ENCODE peak calls at places on chromosome 18, in eight cellular contexts. One of them, this sample, is unnamed.

GRCh38 chr18:49013961-49014604 is 63.3 kb upstream of the SMAD7 start:
- DNase-seq in neural progenitor cell: no peak
- DNase-seq in fibroblast of the aortic adventitia: no peak
- DNase-seq in endodermal cell: peak; percentile 50
- DNase-seq in Peyer's patch: peak; percentile 3
- DNase-seq in colonic mucosa: peak; percentile 15
- DNase-seq in GM12864: no peak
- DNase-seq in A549: no peak
- DNase-seq in this sample: no peak

GRCh38 chr18:46179306-46179705 is 75.1 kb downstream of the HAUS1 start:
- DNase-seq in neural progenitor cell: no peak
- DNase-seq in fibroblast of the aortic adventitia: no peak
- DNase-seq in endodermal cell: no peak
- DNase-seq in Peyer's patch: no peak
- DNase-seq in colonic mucosa: no peak
- DNase-seq in GM12864: no peak
- DNase-seq in A549: no peak
- DNase-seq in this sample: no peak

GRCh38 chr18:2050016-2050415 is 521.3 kb downstream of the METTL4 start:
- DNase-seq in neural progenitor cell: no peak
- DNase-seq in fibroblast of the aortic adventitia: peak; percentile 6
- DNase-seq in endodermal cell: no peak
- DNase-seq in Peyer's patch: no peak
- DNase-seq in colonic mucosa: no peak
- DNase-seq in GM12864: no peak
- DNase-seq in A549: no peak
- DNase-seq in this sample: no peak

GRCh38 chr18:8706981-8707940 is 1.9 kb downstream of the MTCL1 start:
- DNase-seq in neural progenitor cell: peak; percentile 86
- DNase-seq in fibroblast of the aortic adventitia: peak; percentile 70
- DNase-seq in endodermal cell: peak; percentile 89
- DNase-seq in Peyer's patch: peak; percentile 67
- DNase-seq in colonic mucosa: no peak
- DNase-seq in GM12864: no peak
- DNase-seq in A549: no peak
- DNase-seq in this sample: no peak

GRCh38 chr18:4750392-4751346 is 295.6 kb upstream of the DLGAP1 start:
- DNase-seq in neural progenitor cell: no peak
- DNase-seq in fibroblast of the aortic adventitia: no peak
- DNase-seq in endodermal cell: no peak
- DNase-seq in Peyer's patch: no peak
- DNase-seq in colonic mucosa: no peak
- DNase-seq in GM12864: no peak
- DNase-seq in A549: no peak
- DNase-seq in this sample: peak; percentile 37

GRCh38 chr18:68288408-68288807 is 426.5 kb downstream of the TMX3 start:
- DNase-seq in neural progenitor cell: no peak
- DNase-seq in fibroblast of the aortic adventitia: no peak
- DNase-seq in endodermal cell: no peak
- DNase-seq in Peyer's patch: no peak
- DNase-seq in colonic mucosa: no peak
- DNase-seq in GM12864: no peak
- DNase-seq in A549: no peak
- DNase-seq in this sample: no peak

GRCh38 chr18:72601944-72602343 is 57.8 kb upstream of the CBLN2 start:
- DNase-seq in neural progenitor cell: no peak
- DNase-seq in fibroblast of the aortic adventitia: no peak
- DNase-seq in endodermal cell: peak; percentile 43
- DNase-seq in Peyer's patch: no peak
- DNase-seq in colonic mucosa: no peak
- DNase-seq in GM12864: no peak
- DNase-seq in A549: no peak
- DNase-seq in this sample: no peak

GRCh38 chr18:58314284-58314683 is 270.3 kb downstream of the NEDD4L start:
- DNase-seq in neural progenitor cell: no peak
- DNase-seq in fibroblast of the aortic adventitia: peak; percentile 94
- DNase-seq in endodermal cell: no peak
- DNase-seq in Peyer's patch: no peak
- DNase-seq in colonic mucosa: no peak
- DNase-seq in GM12864: no peak
- DNase-seq in A549: no peak
- DNase-seq in this sample: no peak

GRCh38 chr18:58529714-58530354 is 99.1 kb downstream of the ALPK2 start:
- DNase-seq in neural progenitor cell: peak; percentile 82
- DNase-seq in fibroblast of the aortic adventitia: peak; percentile 73
- DNase-seq in endodermal cell: peak; percentile 89
- DNase-seq in Peyer's patch: peak; percentile 70
- DNase-seq in colonic mucosa: peak; percentile 76
- DNase-seq in GM12864: peak; percentile 53
- DNase-seq in A549: peak; percentile 55
- DNase-seq in this sample: no peak

GRCh38 chr18:48780151-48781001 is 170.4 kb downstream of the SMAD7 start:
- DNase-seq in neural progenitor cell: no peak
- DNase-seq in fibroblast of the aortic adventitia: peak; percentile 61
- DNase-seq in endodermal cell: no peak
- DNase-seq in Peyer's patch: no peak
- DNase-seq in colonic mucosa: no peak
- DNase-seq in GM12864: no peak
- DNase-seq in A549: no peak
- DNase-seq in this sample: no peak

GRCh38 chr18:3454365-3455089 is 4.6 kb downstream of the TGIF1 start:
- DNase-seq in neural progenitor cell: peak; percentile 76
- DNase-seq in fibroblast of the aortic adventitia: peak; percentile 85
- DNase-seq in endodermal cell: peak; percentile 79
- DNase-seq in Peyer's patch: no peak
- DNase-seq in colonic mucosa: peak; percentile 71
- DNase-seq in GM12864: no peak
- DNase-seq in A549: no peak
- DNase-seq in this sample: no peak

GRCh38 chr18:45825258-45825744 is at the start of gene SIGLEC15:
- DNase-seq in neural progenitor cell: no peak
- DNase-seq in fibroblast of the aortic adventitia: no peak
- DNase-seq in endodermal cell: no peak
- DNase-seq in Peyer's patch: no peak
- DNase-seq in colonic mucosa: no peak
- DNase-seq in GM12864: no peak
- DNase-seq in A549: no peak
- DNase-seq in this sample: no peak

GRCh38 chr18:23281626-23282436 is 146.5 kb downstream of the CABLES1 start:
- DNase-seq in neural progenitor cell: no peak
- DNase-seq in fibroblast of the aortic adventitia: no peak
- DNase-seq in endodermal cell: peak; percentile 78
- DNase-seq in Peyer's patch: no peak
- DNase-seq in colonic mucosa: peak; percentile 39
- DNase-seq in GM12864: no peak
- DNase-seq in A549: peak; percentile 11
- DNase-seq in this sample: no peak

GRCh38 chr18:44790860-44791259 is 110.2 kb downstream of the SETBP1 start:
- DNase-seq in neural progenitor cell: no peak
- DNase-seq in fibroblast of the aortic adventitia: no peak
- DNase-seq in endodermal cell: no peak
- DNase-seq in Peyer's patch: no peak
- DNase-seq in colonic mucosa: no peak
- DNase-seq in GM12864: no peak
- DNase-seq in A549: no peak
- DNase-seq in this sample: no peak

GRCh38 chr18:62324917-62325805 is at the start of gene TNFRSF11A:
- DNase-seq in neural progenitor cell: peak; percentile 86
- DNase-seq in fibroblast of the aortic adventitia: no peak
- DNase-seq in endodermal cell: peak; percentile 93
- DNase-seq in Peyer's patch: peak; percentile 88
- DNase-seq in colonic mucosa: peak; percentile 80
- DNase-seq in GM12864: no peak
- DNase-seq in A549: peak; percentile 38
- DNase-seq in this sample: peak; percentile 62

GRCh38 chr18:22153428-22153827 is 16.0 kb upstream of the GATA6 start:
- DNase-seq in neural progenitor cell: no peak
- DNase-seq in fibroblast of the aortic adventitia: no peak
- DNase-seq in endodermal cell: no peak
- DNase-seq in Peyer's patch: no peak
- DNase-seq in colonic mucosa: no peak
- DNase-seq in GM12864: no peak
- DNase-seq in A549: no peak
- DNase-seq in this sample: no peak

GRCh38 chr18:7958081-7958896 is 391.2 kb downstream of the PTPRM start:
- DNase-seq in neural progenitor cell: no peak
- DNase-seq in fibroblast of the aortic adventitia: peak; percentile 25
- DNase-seq in endodermal cell: no peak
- DNase-seq in Peyer's patch: no peak
- DNase-seq in colonic mucosa: no peak
- DNase-seq in GM12864: no peak
- DNase-seq in A549: no peak
- DNase-seq in this sample: no peak

GRCh38 chr18:76579301-76579695 is 84.3 kb upstream of the ZNF516 start:
- DNase-seq in neural progenitor cell: no peak
- DNase-seq in fibroblast of the aortic adventitia: no peak
- DNase-seq in endodermal cell: peak; percentile 47
- DNase-seq in Peyer's patch: no peak
- DNase-seq in colonic mucosa: no peak
- DNase-seq in GM12864: no peak
- DNase-seq in A549: no peak
- DNase-seq in this sample: no peak

GRCh38 chr18:46917808-46918600 is 602 bp downstream of the KATNAL2 start:
- DNase-seq in neural progenitor cell: peak; percentile 48
- DNase-seq in fibroblast of the aortic adventitia: peak; percentile 38
- DNase-seq in endodermal cell: peak; percentile 81
- DNase-seq in Peyer's patch: peak; percentile 50
- DNase-seq in colonic mucosa: peak; percentile 61
- DNase-seq in GM12864: no peak
- DNase-seq in A549: no peak
- DNase-seq in this sample: no peak

GRCh38 chr18:55422456-55423185 is 165.4 kb downstream of the TCF4 start:
- DNase-seq in neural progenitor cell: no peak
- DNase-seq in fibroblast of the aortic adventitia: peak; percentile 73
- DNase-seq in endodermal cell: no peak
- DNase-seq in Peyer's patch: no peak
- DNase-seq in colonic mucosa: peak; percentile 31
- DNase-seq in GM12864: no peak
- DNase-seq in A549: no peak
- DNase-seq in this sample: no peak

GRCh38 chr18:35938158-35938557 is 34.3 kb upstream of the RMP24 start:
- DNase-seq in neural progenitor cell: no peak
- DNase-seq in fibroblast of the aortic adventitia: peak; percentile 51
- DNase-seq in endodermal cell: no peak
- DNase-seq in Peyer's patch: no peak
- DNase-seq in colonic mucosa: no peak
- DNase-seq in GM12864: no peak
- DNase-seq in A549: no peak
- DNase-seq in this sample: no peak

DNA sequence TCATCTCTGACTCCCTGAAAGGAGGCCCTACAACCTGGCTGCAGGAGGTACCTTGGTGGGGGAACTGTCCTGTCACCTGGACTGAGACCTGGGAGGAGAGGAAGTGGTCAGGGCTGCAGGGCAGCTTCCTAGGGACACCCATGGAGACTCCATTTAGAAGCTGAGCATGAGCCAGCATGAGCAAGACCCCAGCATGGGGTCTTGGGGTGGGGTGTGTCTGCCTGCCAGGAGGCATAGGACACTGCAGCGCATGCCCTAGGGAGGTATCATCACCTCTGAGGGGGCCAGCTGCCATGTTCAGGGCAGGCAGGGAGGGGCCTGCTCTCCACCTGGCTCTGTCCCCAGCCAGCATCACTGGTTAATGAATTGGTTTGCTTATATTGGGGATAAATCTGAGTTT is 249.7 kb downstream of the CELF4 start:
- DNase-seq in neural progenitor cell: no peak
- DNase-seq in fibroblast of the aortic adventitia: no peak
- DNase-seq in endodermal cell: no peak
- DNase-seq in Peyer's patch: no peak
- DNase-seq in colonic mucosa: no peak
- DNase-seq in GM12864: no peak
- DNase-seq in A549: no peak
- DNase-seq in this sample: no peak
- TF ChIP-seq CTCF in neural progenitor cell: no peak
- TF ChIP-seq CTCF in fibroblast of the aortic adventitia: no peak
- TF ChIP-seq CTCF in endodermal cell: no peak
- TF ChIP-seq CTCF in Peyer's patch: no peak
- TF ChIP-seq CTCF in colonic mucosa: no peak
- TF ChIP-seq CTCF in GM12864: no peak
- TF ChIP-seq CTCF in A549: no peak
- TF ChIP-seq CTCF in this sample: no peak

GRCh38 chr18:75478996-75479870 is 51.7 kb upstream of the SMIM21 start:
- DNase-seq in neural progenitor cell: peak; percentile 58
- DNase-seq in fibroblast of the aortic adventitia: peak; percentile 79
- DNase-seq in endodermal cell: no peak
- DNase-seq in Peyer's patch: no peak
- DNase-seq in colonic mucosa: no peak
- DNase-seq in GM12864: peak; percentile 15
- DNase-seq in A549: peak; percentile 4
- DNase-seq in this sample: no peak
- TF ChIP-seq CTCF in neural progenitor cell: peak; percentile 75
- TF ChIP-seq CTCF in fibroblast of the aortic adventitia: peak; percentile 54
- TF ChIP-seq CTCF in endodermal cell: peak; percentile 75
- TF ChIP-seq CTCF in Peyer's patch: peak; percentile 78
- TF ChIP-seq CTCF in colonic mucosa: peak; percentile 47
- TF ChIP-seq CTCF in GM12864: peak; percentile 48
- TF ChIP-seq CTCF in A549: peak; percentile 22
- TF ChIP-seq CTCF in this sample: peak; percentile 54

GRCh38 chr18:63890950-63891304 is 3.4 kb downstream of the SERPINB2 start:
- DNase-seq in neural progenitor cell: no peak
- DNase-seq in fibroblast of the aortic adventitia: no peak
- DNase-seq in endodermal cell: no peak
- DNase-seq in Peyer's patch: no peak
- DNase-seq in colonic mucosa: no peak
- DNase-seq in GM12864: peak; percentile 19
- DNase-seq in A549: peak; percentile 6
- DNase-seq in this sample: no peak
- TF ChIP-seq CTCF in neural progenitor cell: peak; percentile 12
- TF ChIP-seq CTCF in fibroblast of the aortic adventitia: no peak
- TF ChIP-seq CTCF in endodermal cell: peak; percentile 35
- TF ChIP-seq CTCF in Peyer's patch: peak; percentile 39
- TF ChIP-seq CTCF in colonic mucosa: no peak
- TF ChIP-seq CTCF in GM12864: peak; percentile 52
- TF ChIP-seq CTCF in A549: peak; percentile 36
- TF ChIP-seq CTCF in this sample: peak; percentile 27

GRCh38 chr18:30288662-30289414 is 753.7 kb downstream of the DSC3 start:
- DNase-seq in neural progenitor cell: peak; percentile 9
- DNase-seq in fibroblast of the aortic adventitia: no peak
- DNase-seq in endodermal cell: no peak
- DNase-seq in Peyer's patch: no peak
- DNase-seq in colonic mucosa: no peak
- DNase-seq in GM12864: no peak
- DNase-seq in A549: no peak
- DNase-seq in this sample: no peak
- TF ChIP-seq CTCF in neural progenitor cell: no peak
- TF ChIP-seq CTCF in fibroblast of the aortic adventitia: no peak
- TF ChIP-seq CTCF in endodermal cell: no peak
- TF ChIP-seq CTCF in Peyer's patch: no peak
- TF ChIP-seq CTCF in colonic mucosa: no peak
- TF ChIP-seq CTCF in GM12864: no peak
- TF ChIP-seq CTCF in A549: no peak
- TF ChIP-seq CTCF in this sample: no peak